ENCODE peak calls at places on chromosome 13, in six cellular contexts. One of them, this sample, is unnamed.

GRCh38 chr13:23673354-23673753 is 103.1 kb downstream of the TNFRSF19 start:
- DNase-seq in psoas muscle: no peak
- DNase-seq in CD8-positive, alpha-beta T cell: no peak
- DNase-seq in body of pancreas: peak; percentile 24
- DNase-seq in RWPE1: peak; percentile 13
- DNase-seq in left lung: no peak
- DNase-seq in this sample: peak; percentile 77

GRCh38 chr13:94494021-94494420 is 14.5 kb upstream of the DCT start:
- DNase-seq in psoas muscle: no peak
- DNase-seq in CD8-positive, alpha-beta T cell: no peak
- DNase-seq in body of pancreas: no peak
- DNase-seq in RWPE1: no peak
- DNase-seq in left lung: no peak
- DNase-seq in this sample: no peak

GRCh38 chr13:110509478-110509926 is 52.0 kb downstream of the RAB20 start:
- DNase-seq in psoas muscle: no peak
- DNase-seq in CD8-positive, alpha-beta T cell: no peak
- DNase-seq in body of pancreas: no peak
- DNase-seq in RWPE1: no peak
- DNase-seq in left lung: no peak
- DNase-seq in this sample: no peak

GRCh38 chr13:36712785-36713184 is 39.0 kb downstream of the SERTM1 start:
- DNase-seq in psoas muscle: no peak
- DNase-seq in CD8-positive, alpha-beta T cell: no peak
- DNase-seq in body of pancreas: no peak
- DNase-seq in RWPE1: no peak
- DNase-seq in left lung: no peak
- DNase-seq in this sample: no peak

GRCh38 chr13:29582171-29582570 is 13.3 kb downstream of the SLC7A1 start:
- DNase-seq in psoas muscle: no peak
- DNase-seq in CD8-positive, alpha-beta T cell: no peak
- DNase-seq in body of pancreas: peak; percentile 34
- DNase-seq in RWPE1: no peak
- DNase-seq in left lung: no peak
- DNase-seq in this sample: no peak

GRCh38 chr13:73138967-73139491 is 80.2 kb downstream of the KLF5 start:
- DNase-seq in psoas muscle: no peak
- DNase-seq in CD8-positive, alpha-beta T cell: no peak
- DNase-seq in body of pancreas: peak; percentile 13
- DNase-seq in RWPE1: no peak
- DNase-seq in left lung: no peak
- DNase-seq in this sample: no peak

GRCh38 chr13:22201395-22201794 is 530.5 kb downstream of the FGF9 start:
- DNase-seq in psoas muscle: no peak
- DNase-seq in CD8-positive, alpha-beta T cell: no peak
- DNase-seq in body of pancreas: no peak
- DNase-seq in RWPE1: no peak
- DNase-seq in left lung: no peak
- DNase-seq in this sample: no peak

GRCh38 chr13:43487885-43488284 is 298.9 kb downstream of the ENOX1 start:
- DNase-seq in psoas muscle: no peak
- DNase-seq in CD8-positive, alpha-beta T cell: no peak
- DNase-seq in body of pancreas: no peak
- DNase-seq in RWPE1: no peak
- DNase-seq in left lung: no peak
- DNase-seq in this sample: no peak

GRCh38 chr13:41588899-41589298 is 131.5 kb downstream of the RGCC start:
- DNase-seq in psoas muscle: no peak
- DNase-seq in CD8-positive, alpha-beta T cell: no peak
- DNase-seq in body of pancreas: no peak
- DNase-seq in RWPE1: peak; percentile 85
- DNase-seq in left lung: no peak
- DNase-seq in this sample: peak; percentile 97

GRCh38 chr13:42116225-42116624 is 67.8 kb downstream of the DGKH start:
- DNase-seq in psoas muscle: no peak
- DNase-seq in CD8-positive, alpha-beta T cell: no peak
- DNase-seq in body of pancreas: no peak
- DNase-seq in RWPE1: peak; percentile 75
- DNase-seq in left lung: no peak
- DNase-seq in this sample: peak; percentile 79

GRCh38 chr13:28679628-28680027 is 20.7 kb downstream of the POMP start:
- DNase-seq in psoas muscle: no peak
- DNase-seq in CD8-positive, alpha-beta T cell: no peak
- DNase-seq in body of pancreas: no peak
- DNase-seq in RWPE1: no peak
- DNase-seq in left lung: no peak
- DNase-seq in this sample: no peak

GRCh38 chr13:88176231-88176630 is 505.1 kb downstream of the SLITRK5 start:
- DNase-seq in psoas muscle: no peak
- DNase-seq in CD8-positive, alpha-beta T cell: no peak
- DNase-seq in body of pancreas: no peak
- DNase-seq in RWPE1: no peak
- DNase-seq in left lung: no peak
- DNase-seq in this sample: peak; percentile 56

GRCh38 chr13:41652735-41653361 is 195.5 kb downstream of the RGCC start:
- DNase-seq in psoas muscle: no peak
- DNase-seq in CD8-positive, alpha-beta T cell: peak; percentile 25
- DNase-seq in body of pancreas: peak; percentile 36
- DNase-seq in RWPE1: peak; percentile 41
- DNase-seq in left lung: no peak
- DNase-seq in this sample: no peak

GRCh38 chr13:74273591-74273990 is 139.4 kb upstream of the KLF12 start:
- DNase-seq in psoas muscle: no peak
- DNase-seq in CD8-positive, alpha-beta T cell: no peak
- DNase-seq in body of pancreas: no peak
- DNase-seq in RWPE1: no peak
- DNase-seq in left lung: no peak
- DNase-seq in this sample: no peak

GRCh38 chr13:108855737-108856387 is 226.5 kb downstream of the MYO16 start:
- DNase-seq in psoas muscle: no peak
- DNase-seq in CD8-positive, alpha-beta T cell: no peak
- DNase-seq in body of pancreas: no peak
- DNase-seq in RWPE1: no peak
- DNase-seq in left lung: no peak
- DNase-seq in this sample: no peak

GRCh38 chr13:110506859-110507566 is 54.5 kb downstream of the RAB20 start:
- DNase-seq in psoas muscle: peak; percentile 51
- DNase-seq in CD8-positive, alpha-beta T cell: no peak
- DNase-seq in body of pancreas: peak; percentile 95
- DNase-seq in RWPE1: peak; percentile 41
- DNase-seq in left lung: peak; percentile 77
- DNase-seq in this sample: no peak

GRCh38 chr13:43785681-43786471 is 896 bp downstream of the ENOX1 start:
- DNase-seq in psoas muscle: peak; percentile 85
- DNase-seq in CD8-positive, alpha-beta T cell: no peak
- DNase-seq in body of pancreas: peak; percentile 78
- DNase-seq in RWPE1: peak; percentile 78
- DNase-seq in left lung: peak; percentile 61
- DNase-seq in this sample: peak; percentile 66

GRCh38 chr13:97346561-97347254 is 87.3 kb upstream of the RAP2A start:
- DNase-seq in psoas muscle: no peak
- DNase-seq in CD8-positive, alpha-beta T cell: no peak
- DNase-seq in body of pancreas: no peak
- DNase-seq in RWPE1: no peak
- DNase-seq in left lung: no peak
- DNase-seq in this sample: no peak

GRCh38 chr13:80235559-80236296 is 105.2 kb downstream of the SPRY2 start:
- DNase-seq in psoas muscle: no peak
- DNase-seq in CD8-positive, alpha-beta T cell: no peak
- DNase-seq in body of pancreas: peak; percentile 27
- DNase-seq in RWPE1: peak; percentile 13
- DNase-seq in left lung: no peak
- DNase-seq in this sample: peak; percentile 34

GRCh38 chr13:110503037-110503901 is 58.3 kb downstream of the RAB20 start:
- DNase-seq in psoas muscle: peak; percentile 39
- DNase-seq in CD8-positive, alpha-beta T cell: no peak
- DNase-seq in body of pancreas: no peak
- DNase-seq in RWPE1: no peak
- DNase-seq in left lung: no peak
- DNase-seq in this sample: no peak

GRCh38 chr13:37198629-37199028 is 93.2 kb upstream of the CSNK1A1L start:
- DNase-seq in psoas muscle: no peak
- DNase-seq in CD8-positive, alpha-beta T cell: no peak
- DNase-seq in body of pancreas: no peak
- DNase-seq in RWPE1: no peak
- DNase-seq in left lung: no peak
- DNase-seq in this sample: no peak

GRCh38 chr13:113187905-113188595 is 20.4 kb downstream of the PCID2 start:
- DNase-seq in psoas muscle: no peak
- DNase-seq in CD8-positive, alpha-beta T cell: no peak
- DNase-seq in body of pancreas: no peak
- DNase-seq in RWPE1: no peak
- DNase-seq in left lung: no peak
- DNase-seq in this sample: no peak

GRCh38 chr13:20680416-20681080 is 23.0 kb upstream of the IL17D start:
- DNase-seq in psoas muscle: no peak
- DNase-seq in CD8-positive, alpha-beta T cell: no peak
- DNase-seq in body of pancreas: no peak
- DNase-seq in RWPE1: no peak
- DNase-seq in left lung: no peak
- DNase-seq in this sample: no peak

GRCh38 chr13:111854403-111854802 is 212.5 kb upstream of the SOX1 start:
- DNase-seq in psoas muscle: no peak
- DNase-seq in CD8-positive, alpha-beta T cell: no peak
- DNase-seq in body of pancreas: no peak
- DNase-seq in RWPE1: no peak
- DNase-seq in left lung: no peak
- DNase-seq in this sample: no peak

GRCh38 chr13:67229438-67230242 is 496 bp downstream of the PCDH9 start:
- DNase-seq in psoas muscle: no peak
- DNase-seq in CD8-positive, alpha-beta T cell: no peak
- DNase-seq in body of pancreas: no peak
- DNase-seq in RWPE1: no peak
- DNase-seq in left lung: no peak
- DNase-seq in this sample: peak; percentile 32

GRCh38 chr13:109569938-109570711 is 216.3 kb downstream of the IRS2 start:
- DNase-seq in psoas muscle: no peak
- DNase-seq in CD8-positive, alpha-beta T cell: peak; percentile 18
- DNase-seq in body of pancreas: no peak
- DNase-seq in RWPE1: no peak
- DNase-seq in left lung: no peak
- DNase-seq in this sample: no peak

GRCh38 chr13:33045829-33046592 is 29.8 kb downstream of the KL start:
- DNase-seq in psoas muscle: no peak
- DNase-seq in CD8-positive, alpha-beta T cell: no peak
- DNase-seq in body of pancreas: no peak
- DNase-seq in RWPE1: no peak
- DNase-seq in left lung: no peak
- DNase-seq in this sample: no peak

GRCh38 chr13:109743706-109744453 is 42.5 kb downstream of the IRS2 start:
- DNase-seq in psoas muscle: no peak
- DNase-seq in CD8-positive, alpha-beta T cell: no peak
- DNase-seq in body of pancreas: peak; percentile 20
- DNase-seq in RWPE1: peak; percentile 88
- DNase-seq in left lung: no peak
- DNase-seq in this sample: peak; percentile 95

GRCh38 chr13:102869948-102870676 is 24.3 kb downstream of the ERCC5 start:
- DNase-seq in psoas muscle: no peak
- DNase-seq in CD8-positive, alpha-beta T cell: no peak
- DNase-seq in body of pancreas: no peak
- DNase-seq in RWPE1: peak; percentile 9
- DNase-seq in left lung: no peak
- DNase-seq in this sample: no peak

GRCh38 chr13:26978081-26978860 is 193.3 kb downstream of the USP12 start:
- DNase-seq in psoas muscle: no peak
- DNase-seq in CD8-positive, alpha-beta T cell: no peak
- DNase-seq in body of pancreas: no peak
- DNase-seq in RWPE1: no peak
- DNase-seq in left lung: no peak
- DNase-seq in this sample: no peak

GRCh38 chr13:26980099-26981031 is 191.2 kb downstream of the USP12 start:
- DNase-seq in psoas muscle: no peak
- DNase-seq in CD8-positive, alpha-beta T cell: no peak
- DNase-seq in body of pancreas: no peak
- DNase-seq in RWPE1: no peak
- DNase-seq in left lung: no peak
- DNase-seq in this sample: no peak

GRCh38 chr13:26977541-26977940 is 194.1 kb downstream of the USP12 start:
- DNase-seq in psoas muscle: no peak
- DNase-seq in CD8-positive, alpha-beta T cell: no peak
- DNase-seq in body of pancreas: no peak
- DNase-seq in RWPE1: no peak
- DNase-seq in left lung: no peak
- DNase-seq in this sample: no peak

GRCh38 chr13:26976336-26976735 is 195.3 kb downstream of the USP12 start:
- DNase-seq in psoas muscle: no peak
- DNase-seq in CD8-positive, alpha-beta T cell: no peak
- DNase-seq in body of pancreas: no peak
- DNase-seq in RWPE1: no peak
- DNase-seq in left lung: no peak
- DNase-seq in this sample: no peak

GRCh38 chr13:26979334-26979733 is 192.3 kb downstream of the USP12 start:
- DNase-seq in psoas muscle: no peak
- DNase-seq in CD8-positive, alpha-beta T cell: no peak
- DNase-seq in body of pancreas: no peak
- DNase-seq in RWPE1: no peak
- DNase-seq in left lung: no peak
- DNase-seq in this sample: no peak
- TF ChIP-seq CTCF in psoas muscle: no peak
- TF ChIP-seq CTCF in CD8-positive, alpha-beta T cell: no peak
- TF ChIP-seq CTCF in body of pancreas: no peak
- TF ChIP-seq CTCF in RWPE1: no peak
- TF ChIP-seq CTCF in left lung: no peak
- TF ChIP-seq CTCF in this sample: no peak

GRCh38 chr13:84684804-84685203 is 802.5 kb upstream of the SLITRK1 start:
- DNase-seq in psoas muscle: no peak
- DNase-seq in CD8-positive, alpha-beta T cell: no peak
- DNase-seq in body of pancreas: no peak
- DNase-seq in RWPE1: no peak
- DNase-seq in left lung: no peak
- DNase-seq in this sample: peak; percentile 72
- H3K27ac ChIP-seq in psoas muscle: no peak overlapping the region
- H3K27ac ChIP-seq in CD8-positive, alpha-beta T cell: no peak overlapping the region
- H3K27ac ChIP-seq in body of pancreas: no peak overlapping the region
- H3K27ac ChIP-seq in RWPE1: no peak overlapping the region
- H3K27ac ChIP-seq in left lung: no peak overlapping the region
- H3K27ac ChIP-seq in this sample: no peak overlapping the region

GRCh38 chr13:62320129-62320724 is 904.6 kb upstream of the PCDH20 start:
- DNase-seq in psoas muscle: no peak
- DNase-seq in CD8-positive, alpha-beta T cell: no peak
- DNase-seq in body of pancreas: peak; percentile 8
- DNase-seq in RWPE1: peak; percentile 27
- DNase-seq in left lung: no peak
- DNase-seq in this sample: peak; percentile 34
- TF ChIP-seq CTCF in psoas muscle: peak; percentile 41
- TF ChIP-seq CTCF in CD8-positive, alpha-beta T cell: no peak
- TF ChIP-seq CTCF in body of pancreas: peak; percentile 63
- TF ChIP-seq CTCF in RWPE1: peak; percentile 80
- TF ChIP-seq CTCF in left lung: peak; percentile 25
- TF ChIP-seq CTCF in this sample: peak; percentile 60

GRCh38 chr13:48749699-48750473 is 96.2 kb downstream of the CYSLTR2 start:
- DNase-seq in psoas muscle: peak; percentile 85
- DNase-seq in CD8-positive, alpha-beta T cell: peak; percentile 15
- DNase-seq in body of pancreas: peak; percentile 77
- DNase-seq in RWPE1: peak; percentile 87
- DNase-seq in left lung: peak; percentile 69
- DNase-seq in this sample: peak; percentile 92
- H3K27ac ChIP-seq in psoas muscle: peak overlapping the region; percentile 53
- H3K27ac ChIP-seq in CD8-positive, alpha-beta T cell: no peak overlapping the region
- H3K27ac ChIP-seq in body of pancreas: no peak overlapping the region
- H3K27ac ChIP-seq in RWPE1: peak overlapping the region; percentile 46
- H3K27ac ChIP-seq in left lung: peak overlapping the region; percentile 13
- H3K27ac ChIP-seq in this sample: peak overlapping the region; percentile 87

This sample was measured in foreskin keratinocyte.